ENCODE peak calls at places on chromosomes 12 and 14, in four cellular contexts. L is cardiac fibroblast, Y is osteoblast, E is kidney. R is an unnamed sample.

GRCh38 chr12:81136519-81136918 is 58.6 kb downstream of the ACSS3 start:
- DNase-seq in E (no peak), L (no peak), Y (no peak), R (no peak)

GRCh38 chr12:4909397-4909733 is 340 bp upstream of the KCNA1 start:
- DNase-seq in Y (peak), E (no peak), L (no peak), R (no peak)

GRCh38 chr14:91377700-91378652 is 39.6 kb downstream of the CCDC88C start:
- DNase-seq in L (no peak), Y (no peak), E (no peak), R (peak)

GRCh38 chr12:62006076-62006732 is 254.0 kb upstream of the USP15 start:
- DNase-seq in E (no peak), L (peak), Y (no peak), R (no peak)

GRCh38 chr12:132998742-132999141 is 12.6 kb downstream of the ZNF26 start:
- DNase-seq in E (no peak), Y (no peak), L (no peak), R (no peak)

GRCh38 chr12:70779250-70779649 is 141.3 kb downstream of the PTPRR start:
- DNase-seq in Y (no peak), L (no peak), E (no peak), R (no peak)

GRCh38 chr14:76917158-76917596 is 91.0 kb downstream of the LRRC74A start:
- DNase-seq in L (peak), E (no peak), Y (peak), R (no peak)

GRCh38 chr12:7937867-7938506 is 2.0 kb upstream of the SLC2A3 start:
- DNase-seq in E (no peak), Y (peak), L (peak), R (no peak)

GRCh38 chr12:69610729-69611128 is at the start of gene LRRC10:
- DNase-seq in Y (no peak), L (no peak), E (no peak), R (no peak)

GRCh38 chr14:91258021-91258618 is 13.6 kb upstream of the GPR68 start:
- DNase-seq in L (peak), E (no peak), Y (peak), R (no peak)

GRCh38 chr12:131458048-131458374 is 252.9 kb upstream of the SFSWAP start:
- DNase-seq in L (no peak), Y (no peak), E (no peak), R (no peak)

GRCh38 chr12:124390442-124391116 is 95.7 kb downstream of the RFLNA start:
- DNase-seq in E (peak), Y (peak), L (peak), R (peak)

GRCh38 chr12:2963154-2963759 is 4.1 kb downstream of the TEAD4 start:
- DNase-seq in E (no peak), Y (peak), L (no peak), R (no peak)

GRCh38 chr12:1350055-1350933 is 244.1 kb downstream of the FBXL14 start:
- DNase-seq in E (no peak), L (peak), Y (peak), R (no peak)

GRCh38 chr14:59333668-59334067 is 131.5 kb downstream of the GPR135 start:
- DNase-seq in Y (no peak), L (peak), E (no peak), R (no peak)

GRCh38 chr14:100539766-100540140 is 47.5 kb downstream of the BEGAIN start:
- DNase-seq in Y (peak), E (no peak), L (no peak), R (peak)

GRCh38 chr12:19885987-19886804 is 446.9 kb downstream of the AEBP2 start:
- DNase-seq in L (no peak), E (no peak), Y (no peak), R (no peak)

GRCh38 chr12:39831587-39832315 is 212.1 kb upstream of the ABCD2 start:
- DNase-seq in Y (no peak), E (no peak), L (peak), R (no peak)

GRCh38 chr14:71324767-71325272 is 417.6 kb downstream of the PCNX1 start:
- DNase-seq in E (no peak), L (peak), Y (no peak), R (no peak)

GRCh38 chr14:21382095-21382494 is 1.7 kb downstream of the SUPT16H start:
- DNase-seq in E (no peak), L (no peak), Y (no peak), R (no peak)
- H3K4me3 ChIP-seq in E (no peak), L (no peak), Y (peak), R (no peak)

GRCh38 chr12:57477710-57478681 is 1.7 kb downstream of the ARHGAP9 start:
- DNase-seq in L (peak), Y (peak), E (no peak), R (peak)

GRCh38 chr12:57479043-57479375 is 657 bp downstream of the ARHGAP9 start:
- DNase-seq in E (no peak), Y (peak), L (no peak), R (peak)

GRCh38 chr12:57481671-57482070 is 2.0 kb upstream of the ARHGAP9 start:
- DNase-seq in L (no peak), Y (no peak), E (no peak), R (no peak)

GRCh38 chr12:57476993-57477709 is 2.5 kb downstream of the ARHGAP9 start:
- DNase-seq in E (no peak), Y (no peak), L (no peak), R (peak)

GRCh38 chr12:57479376-57480115 is at the start of gene ARHGAP9:
- DNase-seq in Y (peak), E (no peak), L (no peak), R (peak)
- H3K4me3 ChIP-seq in Y (no peak), E (no peak), L (no peak), R (peak)

GRCh38 chr14:96129128-96129736 is 75.4 kb upstream of the BDKRB2 start:
- DNase-seq in E (no peak), L (no peak), Y (no peak), R (no peak)

GRCh38 chr14:96122496-96122895 is 82.1 kb upstream of the BDKRB2 start:
- DNase-seq in Y (peak), L (peak), E (no peak), R (no peak)

GRCh38 chr14:96126783-96127271 is 77.8 kb upstream of the BDKRB2 start:
- DNase-seq in Y (no peak), E (no peak), L (no peak), R (no peak)

GRCh38 chr14:96125536-96125935 is 79.1 kb upstream of the BDKRB2 start:
- DNase-seq in E (no peak), Y (no peak), L (no peak), R (no peak)

DNA sequence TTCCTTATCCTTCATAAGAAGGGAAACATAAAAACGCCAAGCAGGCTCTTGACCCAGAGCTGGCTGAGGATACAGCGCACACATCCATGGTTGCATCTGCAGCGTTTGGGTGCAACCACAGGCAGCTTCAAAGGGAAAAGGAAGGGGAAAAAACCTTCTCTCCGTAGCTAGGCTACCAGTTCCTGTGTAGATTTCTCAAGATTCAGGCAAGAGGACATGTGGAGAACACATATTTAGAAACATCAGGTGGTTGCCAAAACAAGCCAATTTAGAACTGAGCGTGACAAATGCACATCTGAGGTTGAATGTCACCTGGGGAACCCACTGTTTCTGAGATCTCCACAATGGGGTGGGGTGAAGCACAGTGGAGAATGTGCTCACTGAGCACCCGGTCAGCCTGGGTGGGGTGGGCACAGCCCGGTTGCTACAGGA is 78.3 kb upstream of the BDKRB2 start:
- DNase-seq in Y (no peak), L (no peak), E (no peak), R (no peak)
- H3K4me3 ChIP-seq in Y (no peak), L (no peak), E (no peak), R (no peak)

GRCh38 chr12:114397978-114398881 is 7.7 kb downstream of the TBX5 start:
- DNase-seq in Y (no peak), E (no peak), L (no peak), R (no peak)

GRCh38 chr12:114401346-114402320 is 4.3 kb downstream of the TBX5 start:
- DNase-seq in Y (peak), L (no peak), E (no peak), R (no peak)

GRCh38 chr12:114400395-114400794 is 5.5 kb downstream of the TBX5 start:
- DNase-seq in E (no peak), L (no peak), Y (peak), R (no peak)

GRCh38 chr12:114400925-114401324 is 5.0 kb downstream of the TBX5 start:
- DNase-seq in Y (peak), L (peak), E (no peak), R (no peak)

GRCh38 chr12:114399664-114400211 is 6.2 kb downstream of the TBX5 start:
- DNase-seq in Y (no peak), L (no peak), E (no peak), R (no peak)
- H3K4me3 ChIP-seq in Y (no peak), L (no peak), E (no peak), R (no peak)

DNA sequence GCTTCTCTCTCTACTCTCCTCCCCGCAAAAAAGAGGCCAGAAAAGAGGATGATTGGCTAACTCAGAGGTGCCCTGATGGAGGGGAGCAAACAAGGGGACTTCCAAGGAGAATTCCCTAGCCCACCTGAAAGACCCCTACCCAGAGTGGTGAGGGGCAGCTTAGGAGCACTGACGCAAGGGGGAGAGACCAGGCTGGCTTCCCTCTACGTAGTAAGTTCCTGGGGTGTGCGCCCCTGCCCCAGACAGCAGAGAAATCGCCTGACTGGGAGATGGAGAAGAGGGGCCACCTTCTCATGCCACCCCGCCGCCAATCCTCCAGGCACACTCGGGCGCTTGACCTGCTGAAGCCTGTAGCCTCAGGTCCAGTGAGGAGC is 2.1 kb upstream of the DIO3 start:
- DNase-seq in L (no peak), Y (peak), E (no peak), R (peak)
- H3K4me3 ChIP-seq in L (no peak), Y (no peak), E (no peak), R (no peak)

GRCh38 chr12:100468126-100468525 is 5.5 kb upstream of the NR1H4 start:
- DNase-seq in L (no peak), Y (no peak), E (no peak), R (no peak)
- H3K4me3 ChIP-seq in L (no peak), Y (no peak), E (no peak), R (no peak)

DNA sequence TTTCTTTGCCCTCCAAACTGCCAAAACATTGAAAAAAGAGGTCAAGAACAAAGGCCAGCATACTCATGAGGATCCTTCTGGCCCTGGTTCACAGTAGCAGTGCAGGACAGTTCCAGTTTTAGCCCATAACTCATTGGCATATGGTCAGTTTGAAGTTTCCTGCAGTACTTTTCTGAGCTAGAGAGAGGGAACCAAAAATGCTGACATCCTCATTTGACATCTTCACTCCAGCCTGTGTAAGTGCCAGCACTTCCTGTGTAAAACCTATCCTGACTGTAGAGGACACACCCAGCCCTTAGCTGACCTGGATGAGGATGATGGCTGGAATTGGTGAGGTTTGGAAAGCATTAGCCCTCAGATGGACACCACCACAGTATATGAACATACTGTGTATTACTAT is 84.1 kb downstream of the FGD4 start:
- DNase-seq in E (no peak), L (peak), Y (no peak), R (no peak)
- H3K4me3 ChIP-seq in E (no peak), L (no peak), Y (no peak), R (no peak)

DNA sequence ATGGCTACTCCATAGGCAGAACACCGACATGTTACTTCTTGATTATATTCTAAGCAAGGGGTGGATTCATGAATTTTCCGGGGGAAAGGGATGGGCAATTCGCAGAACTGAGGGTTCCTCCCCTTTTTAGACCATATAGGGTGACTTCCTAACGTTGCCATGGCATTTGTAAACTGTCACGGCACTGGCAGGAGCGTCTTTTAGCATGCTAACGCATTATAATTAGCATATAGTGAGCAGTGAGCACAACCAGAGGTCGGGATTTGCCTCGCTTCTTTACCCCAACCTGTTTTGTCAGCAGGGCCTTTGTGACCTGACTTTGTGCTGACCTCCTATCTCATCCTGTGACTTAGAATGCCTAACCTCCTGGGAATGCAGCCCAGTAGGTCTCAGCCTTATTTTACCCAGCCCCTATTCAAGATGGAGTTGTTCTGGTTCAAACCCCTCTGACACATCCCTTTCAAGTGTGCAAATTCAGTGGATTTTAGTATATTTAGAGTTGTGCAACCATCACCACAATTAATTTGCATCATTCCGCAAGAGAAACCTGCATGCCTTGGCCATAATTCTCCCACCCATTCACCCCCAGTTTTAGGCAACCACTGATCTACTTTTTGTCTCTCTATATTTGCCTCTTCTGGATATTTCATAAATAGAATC is 27.4 kb downstream of the PALS1 start:
- DNase-seq in L (peak), E (no peak), Y (no peak), R (no peak)
- H3K4me3 ChIP-seq in L (no peak), E (no peak), Y (peak), R (no peak)

GRCh38 chr14:41607119-41607785 is 576 bp downstream of the LRFN5 start:
- DNase-seq in Y (peak), E (peak), L (peak), R (no peak)

GRCh38 chr14:41606249-41607118 is at the start of gene LRFN5:
- DNase-seq in L (peak), E (peak), Y (peak), R (peak)

GRCh38 chr14:41609704-41610183 is 3.1 kb downstream of the LRFN5 start:
- DNase-seq in E (peak), L (peak), Y (peak), R (peak)

GRCh38 chr14:41605550-41606248 is 977 bp upstream of the LRFN5 start:
- DNase-seq in L (peak), E (peak), Y (peak), R (no peak)

GRCh38 chr14:41607966-41608663 is 1.4 kb downstream of the LRFN5 start:
- DNase-seq in Y (no peak), E (peak), L (peak), R (peak)
- H3K4me3 ChIP-seq in Y (peak), E (peak), L (peak), R (peak)

DNA sequence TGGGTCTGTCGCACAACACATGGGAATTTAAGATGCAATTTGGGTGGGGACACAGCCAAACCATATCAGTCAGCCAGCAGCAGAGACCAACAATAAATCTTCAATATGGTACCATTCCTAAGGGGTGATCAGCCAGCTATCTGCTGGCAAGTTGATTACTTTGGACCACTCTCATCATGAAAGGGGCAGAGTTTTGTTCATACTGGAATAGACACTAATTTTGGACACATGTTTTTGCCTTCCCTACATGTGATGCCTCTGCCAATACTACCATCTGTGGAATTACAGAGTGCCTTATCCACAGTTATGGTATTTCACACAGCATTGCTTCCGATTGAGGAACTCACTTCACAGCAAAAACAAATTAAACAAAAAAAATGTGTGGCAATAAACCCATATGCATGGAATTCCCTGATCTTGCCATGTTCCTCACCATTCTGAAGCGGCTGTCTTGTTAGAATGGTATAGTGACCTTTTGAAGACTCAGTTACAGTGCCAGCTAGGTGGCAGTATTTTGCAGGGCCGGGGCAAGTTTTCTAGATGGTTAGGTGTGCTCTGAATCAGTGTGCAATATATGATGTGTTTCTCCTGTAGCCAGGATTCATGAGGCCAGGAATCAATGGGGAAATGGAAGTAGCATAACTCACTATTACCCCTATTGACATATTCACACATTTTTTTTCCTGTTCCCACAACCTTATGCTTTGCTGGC is 179.0 kb upstream of the IGF1 start:
- DNase-seq in L (no peak), E (no peak), Y (no peak), R (no peak)
- H3K4me3 ChIP-seq in L (no peak), E (no peak), Y (no peak), R (no peak)